ENCODE peak calls at places on chromosomes 1 and 21, in six cellular contexts. One of them, this sample, is unnamed.

GRCh38 chr1:169468982-169469381 is 16.8 kb downstream of the SLC19A2 start:
- DNase-seq in breast epithelium: no peak
- DNase-seq in small intestine: no peak
- DNase-seq in lower lobe of right lung: no peak
- DNase-seq in heart right ventricle: no peak
- DNase-seq in cardiac muscle cell: no peak
- DNase-seq in this sample: no peak

GRCh38 chr1:209850342-209850979 is 22.7 kb downstream of the UTP25 start:
- DNase-seq in breast epithelium: no peak
- DNase-seq in small intestine: no peak
- DNase-seq in lower lobe of right lung: no peak
- DNase-seq in heart right ventricle: peak; percentile 34
- DNase-seq in cardiac muscle cell: peak; percentile 64
- DNase-seq in this sample: no peak

GRCh38 chr1:151611288-151611790 is 511 bp upstream of the SNX27 start:
- DNase-seq in breast epithelium: no peak
- DNase-seq in small intestine: peak; percentile 51
- DNase-seq in lower lobe of right lung: peak; percentile 64
- DNase-seq in heart right ventricle: no peak
- DNase-seq in cardiac muscle cell: no peak
- DNase-seq in this sample: no peak

GRCh38 chr1:31733389-31734219 is 29.8 kb upstream of the COL16A1 start:
- DNase-seq in breast epithelium: no peak
- DNase-seq in small intestine: no peak
- DNase-seq in lower lobe of right lung: no peak
- DNase-seq in heart right ventricle: no peak
- DNase-seq in cardiac muscle cell: no peak
- DNase-seq in this sample: no peak

GRCh38 chr1:89022167-89022959 is at the start of gene GBP3:
- DNase-seq in breast epithelium: no peak
- DNase-seq in small intestine: peak; percentile 86
- DNase-seq in lower lobe of right lung: no peak
- DNase-seq in heart right ventricle: no peak
- DNase-seq in cardiac muscle cell: no peak
- DNase-seq in this sample: no peak

GRCh38 chr1:202158810-202159533 is 1.4 kb downstream of the PTPN7 start:
- DNase-seq in breast epithelium: no peak
- DNase-seq in small intestine: no peak
- DNase-seq in lower lobe of right lung: no peak
- DNase-seq in heart right ventricle: no peak
- DNase-seq in cardiac muscle cell: no peak
- DNase-seq in this sample: no peak

GRCh38 chr1:108208724-108209404 is 8.7 kb upstream of the SLC25A24 start:
- DNase-seq in breast epithelium: no peak
- DNase-seq in small intestine: no peak
- DNase-seq in lower lobe of right lung: no peak
- DNase-seq in heart right ventricle: no peak
- DNase-seq in cardiac muscle cell: no peak
- DNase-seq in this sample: no peak

GRCh38 chr1:151939141-151939540 is 29.8 kb upstream of the THEM4 start:
- DNase-seq in breast epithelium: no peak
- DNase-seq in small intestine: no peak
- DNase-seq in lower lobe of right lung: no peak
- DNase-seq in heart right ventricle: no peak
- DNase-seq in cardiac muscle cell: no peak
- DNase-seq in this sample: no peak

GRCh38 chr1:190478193-190479007 is 736 bp upstream of the BRINP3 start:
- DNase-seq in breast epithelium: no peak
- DNase-seq in small intestine: peak; percentile 74
- DNase-seq in lower lobe of right lung: no peak
- DNase-seq in heart right ventricle: no peak
- DNase-seq in cardiac muscle cell: peak; percentile 55
- DNase-seq in this sample: no peak

GRCh38 chr1:87592156-87592555 is 263.5 kb downstream of the LMO4 start:
- DNase-seq in breast epithelium: no peak
- DNase-seq in small intestine: no peak
- DNase-seq in lower lobe of right lung: no peak
- DNase-seq in heart right ventricle: no peak
- DNase-seq in cardiac muscle cell: no peak
- DNase-seq in this sample: no peak

GRCh38 chr1:87598429-87598828 is 269.7 kb downstream of the LMO4 start:
- DNase-seq in breast epithelium: no peak
- DNase-seq in small intestine: no peak
- DNase-seq in lower lobe of right lung: no peak
- DNase-seq in heart right ventricle: no peak
- DNase-seq in cardiac muscle cell: peak; percentile 8
- DNase-seq in this sample: no peak

GRCh38 chr1:87595384-87595781 is 266.7 kb downstream of the LMO4 start:
- DNase-seq in breast epithelium: no peak
- DNase-seq in small intestine: no peak
- DNase-seq in lower lobe of right lung: no peak
- DNase-seq in heart right ventricle: no peak
- DNase-seq in cardiac muscle cell: no peak
- DNase-seq in this sample: no peak

GRCh38 chr1:87591492-87591891 is 262.8 kb downstream of the LMO4 start:
- DNase-seq in breast epithelium: no peak
- DNase-seq in small intestine: no peak
- DNase-seq in lower lobe of right lung: no peak
- DNase-seq in heart right ventricle: no peak
- DNase-seq in cardiac muscle cell: no peak
- DNase-seq in this sample: no peak

GRCh38 chr1:87594736-87595383 is 266.2 kb downstream of the LMO4 start:
- DNase-seq in breast epithelium: no peak
- DNase-seq in small intestine: peak; percentile 51
- DNase-seq in lower lobe of right lung: no peak
- DNase-seq in heart right ventricle: no peak
- DNase-seq in cardiac muscle cell: no peak
- DNase-seq in this sample: no peak
- H3K4me3 ChIP-seq in breast epithelium: no peak overlapping the region
- H3K4me3 ChIP-seq in small intestine: no peak overlapping the region
- H3K4me3 ChIP-seq in lower lobe of right lung: no peak overlapping the region
- H3K4me3 ChIP-seq in heart right ventricle: no peak overlapping the region
- H3K4me3 ChIP-seq in cardiac muscle cell: no peak overlapping the region
- H3K4me3 ChIP-seq in this sample: no peak overlapping the region

GRCh38 chr21:42558368-42558767 is 44.7 kb downstream of the SLC37A1 start:
- DNase-seq in breast epithelium: no peak
- DNase-seq in small intestine: no peak
- DNase-seq in lower lobe of right lung: no peak
- DNase-seq in heart right ventricle: no peak
- DNase-seq in cardiac muscle cell: no peak
- DNase-seq in this sample: no peak

GRCh38 chr21:42558846-42559245 is 45.2 kb downstream of the SLC37A1 start:
- DNase-seq in breast epithelium: peak; percentile 37
- DNase-seq in small intestine: no peak
- DNase-seq in lower lobe of right lung: no peak
- DNase-seq in heart right ventricle: no peak
- DNase-seq in cardiac muscle cell: no peak
- DNase-seq in this sample: no peak

GRCh38 chr21:42560517-42561179 is 47.0 kb downstream of the SLC37A1 start:
- DNase-seq in breast epithelium: peak; percentile 43
- DNase-seq in small intestine: no peak
- DNase-seq in lower lobe of right lung: no peak
- DNase-seq in heart right ventricle: no peak
- DNase-seq in cardiac muscle cell: no peak
- DNase-seq in this sample: no peak

GRCh38 chr21:42557420-42557819 is 43.8 kb downstream of the SLC37A1 start:
- DNase-seq in breast epithelium: peak; percentile 19
- DNase-seq in small intestine: no peak
- DNase-seq in lower lobe of right lung: no peak
- DNase-seq in heart right ventricle: no peak
- DNase-seq in cardiac muscle cell: no peak
- DNase-seq in this sample: no peak

GRCh38 chr21:42559326-42559725 is 45.7 kb downstream of the SLC37A1 start:
- DNase-seq in breast epithelium: peak; percentile 31
- DNase-seq in small intestine: no peak
- DNase-seq in lower lobe of right lung: peak; percentile 34
- DNase-seq in heart right ventricle: no peak
- DNase-seq in cardiac muscle cell: no peak
- DNase-seq in this sample: no peak
- H3K9me3 ChIP-seq in breast epithelium: no peaks in the 10 kb centered on the region
- H3K9me3 ChIP-seq in small intestine: no peaks in the 10 kb centered on the region
- H3K9me3 ChIP-seq in lower lobe of right lung: no peaks in the 10 kb centered on the region
- H3K9me3 ChIP-seq in heart right ventricle: no peaks in the 10 kb centered on the region
- H3K9me3 ChIP-seq in cardiac muscle cell: no peaks in the 10 kb centered on the region
- H3K9me3 ChIP-seq in this sample: no peaks in the 10 kb centered on the region

GRCh38 chr1:44842763-44843655 is at the start of gene PTCH2:
- DNase-seq in breast epithelium: no peak
- DNase-seq in small intestine: no peak
- DNase-seq in lower lobe of right lung: peak; percentile 67
- DNase-seq in heart right ventricle: peak; percentile 72
- DNase-seq in cardiac muscle cell: peak; percentile 96
- DNase-seq in this sample: peak; percentile 90
- H3K4me3 ChIP-seq in breast epithelium: peak within 1 kb of the TSS; percentile 85
- H3K4me3 ChIP-seq in small intestine: peak within 1 kb of the TSS; percentile 46
- H3K4me3 ChIP-seq in lower lobe of right lung: peak within 1 kb of the TSS; percentile 55
- H3K4me3 ChIP-seq in heart right ventricle: peak within 1 kb of the TSS; percentile 63
- H3K4me3 ChIP-seq in cardiac muscle cell: peak within 1 kb of the TSS; percentile 54
- H3K4me3 ChIP-seq in this sample: peak within 1 kb of the TSS; percentile 80

GRCh38 chr1:214552174-214552608 is 789 bp upstream of the PTPN14 start:
- DNase-seq in breast epithelium: peak; percentile 62
- DNase-seq in small intestine: peak; percentile 72
- DNase-seq in lower lobe of right lung: peak; percentile 78
- DNase-seq in heart right ventricle: peak; percentile 36
- DNase-seq in cardiac muscle cell: peak; percentile 56
- DNase-seq in this sample: peak; percentile 47
- H3K9me3 ChIP-seq in breast epithelium: no peaks in the 10 kb centered on the region
- H3K9me3 ChIP-seq in small intestine: no peaks in the 10 kb centered on the region
- H3K9me3 ChIP-seq in lower lobe of right lung: no peaks in the 10 kb centered on the region
- H3K9me3 ChIP-seq in heart right ventricle: no peaks in the 10 kb centered on the region
- H3K9me3 ChIP-seq in cardiac muscle cell: no peaks in the 10 kb centered on the region
- H3K9me3 ChIP-seq in this sample: no peaks in the 10 kb centered on the region

This sample was measured in neuronal stem cell.